ENCODE peak calls at places on chromosomes 12 and 14, in six cellular contexts. A is heart right ventricle, F is suprapubic skin, W is OCI-LY7, H is tibial nerve, I is endothelial cell of umbilical vein. L is an unnamed sample.
A peak's percentile ranks its signal among the peaks of the same experiment; 100 is the strongest.

GRCh38 chr12:54394281-54394719 is 9.8 kb upstream of the ZNF385A start:
- DNase-seq in F (no peak), A (no peak), W (peak; percentile 76), I (no peak), H (peak; percentile 77), L (peak; percentile 82)

GRCh38 chr14:100778078-100778927 is 47.6 kb upstream of the MEG3 start:
- DNase-seq in W (no peak), H (no peak), I (no peak), F (no peak), A (no peak), L (no peak)

GRCh38 chr12:115763982-115764621 is 513.4 kb downstream of the MED13L start:
- DNase-seq in I (no peak), F (no peak), H (no peak), W (no peak), A (no peak), L (no peak)

GRCh38 chr14:76280221-76280620 is 95.7 kb upstream of the ESRRB start:
- DNase-seq in A (no peak), W (no peak), I (no peak), F (no peak), H (no peak), L (no peak)

GRCh38 chr12:89999699-90000505 is 291.3 kb upstream of the ATP2B1 start:
- DNase-seq in I (peak; percentile 54), A (no peak), H (no peak), F (no peak), W (no peak), L (no peak)

GRCh38 chr12:32877670-32878459 is 18.7 kb downstream of the PKP2 start:
- DNase-seq in A (peak; percentile 85), W (no peak), I (no peak), F (peak; percentile 81), H (no peak), L (peak; percentile 92)

GRCh38 chr14:36418937-36419336 is 98.5 kb upstream of the MBIP start:
- DNase-seq in I (no peak), A (no peak), H (no peak), F (no peak), W (no peak), L (no peak)

GRCh38 chr12:2198088-2198501 is 145.3 kb downstream of the CACNA1C start:
- DNase-seq in F (no peak), A (peak; percentile 35), H (no peak), W (no peak), I (no peak), L (no peak)

GRCh38 chr12:112198120-112198733 is 72.9 kb downstream of the TRAFD1 start:
- DNase-seq in F (no peak), H (no peak), W (peak; percentile 73), A (peak; percentile 35), I (peak; percentile 59), L (peak; percentile 77)

GRCh38 chr12:93050026-93050747 is 121.1 kb upstream of the EEA1 start:
- DNase-seq in W (no peak), A (peak; percentile 23), H (no peak), F (no peak), I (peak; percentile 63), L (no peak)

GRCh38 chr12:127664901-127665300 is 602.1 kb upstream of the TMEM132C start:
- DNase-seq in H (no peak), F (no peak), I (no peak), W (no peak), A (no peak), L (no peak)

GRCh38 chr14:76292561-76292960 is 83.4 kb upstream of the ESRRB start:
- DNase-seq in W (no peak), F (no peak), A (no peak), H (no peak), I (no peak), L (no peak)

GRCh38 chr12:15928345-15928744 is 17.2 kb downstream of the DERA start:
- DNase-seq in A (no peak), H (no peak), F (no peak), I (peak; percentile 59), W (no peak), L (no peak)

GRCh38 chr14:68544150-68544892 is 248.5 kb downstream of the ZFP36L1 start:
- DNase-seq in I (peak; percentile 85), F (peak; percentile 90), H (peak; percentile 88), W (no peak), A (peak; percentile 84), L (no peak)

GRCh38 chr12:53480425-53481107 is 18.7 kb downstream of the MAP3K12 start:
- DNase-seq in F (no peak), A (no peak), H (no peak), I (no peak), W (no peak), L (no peak)

GRCh38 chr14:61533513-61534255 is 161.6 kb upstream of the HIF1A start:
- DNase-seq in A (no peak), H (no peak), I (peak; percentile 25), W (no peak), F (no peak), L (no peak)

GRCh38 chr14:61229475-61229888 is 51.7 kb downstream of the TMEM30B start:
- DNase-seq in A (no peak), W (no peak), F (no peak), I (no peak), H (no peak), L (no peak)

GRCh38 chr12:27176765-27177164 is 67.3 kb upstream of the STK38L start:
- DNase-seq in H (no peak), W (no peak), I (peak; percentile 54), A (no peak), F (no peak), L (no peak)

GRCh38 chr12:42445891-42446290 is 119.9 kb downstream of the PPHLN1 start:
- DNase-seq in A (no peak), I (no peak), H (no peak), W (no peak), F (no peak), L (no peak)

GRCh38 chr14:22159049-22159448 is 430.0 kb downstream of the DAD1 start:
- DNase-seq in F (no peak), H (no peak), A (no peak), W (no peak), I (no peak), L (no peak)

GRCh38 chr14:32754209-32754608 is 184.5 kb upstream of the NPAS3 start:
- DNase-seq in F (no peak), A (no peak), W (no peak), H (no peak), I (no peak), L (no peak)

GRCh38 chr12:116674643-116675183 is 63.2 kb downstream of the SPRING1 start:
- DNase-seq in H (no peak), I (no peak), A (no peak), F (peak; percentile 9), W (no peak), L (no peak)

GRCh38 chr14:94138256-94138655 is 8.9 kb upstream of the IFI27L2 start:
- DNase-seq in I (no peak), H (no peak), F (no peak), A (no peak), W (no peak), L (no peak)

GRCh38 chr12:1666215-1666614 is 24.7 kb upstream of the ADIPOR2 start:
- DNase-seq in W (no peak), F (no peak), A (no peak), H (no peak), I (no peak), L (no peak)

GRCh38 chr14:61690039-61690438 is 5.3 kb upstream of the HIF1A start:
- DNase-seq in W (no peak), I (no peak), H (no peak), F (no peak), A (no peak), L (no peak)

GRCh38 chr12:65787056-65787855 is 37.0 kb upstream of the HMGA2 start:
- DNase-seq in A (peak; percentile 21), W (no peak), I (no peak), H (no peak), F (no peak), L (no peak)

GRCh38 chr12:65795453-65795852 is 28.8 kb upstream of the HMGA2 start:
- DNase-seq in H (no peak), W (no peak), F (no peak), I (no peak), A (no peak), L (no peak)

GRCh38 chr12:65788912-65789311 is 35.4 kb upstream of the HMGA2 start:
- DNase-seq in I (no peak), H (no peak), A (no peak), F (no peak), W (no peak), L (no peak)

GRCh38 chr12:65792724-65793123 is 31.6 kb upstream of the HMGA2 start:
- DNase-seq in I (no peak), A (no peak), H (no peak), F (no peak), W (no peak), L (no peak)

DNA sequence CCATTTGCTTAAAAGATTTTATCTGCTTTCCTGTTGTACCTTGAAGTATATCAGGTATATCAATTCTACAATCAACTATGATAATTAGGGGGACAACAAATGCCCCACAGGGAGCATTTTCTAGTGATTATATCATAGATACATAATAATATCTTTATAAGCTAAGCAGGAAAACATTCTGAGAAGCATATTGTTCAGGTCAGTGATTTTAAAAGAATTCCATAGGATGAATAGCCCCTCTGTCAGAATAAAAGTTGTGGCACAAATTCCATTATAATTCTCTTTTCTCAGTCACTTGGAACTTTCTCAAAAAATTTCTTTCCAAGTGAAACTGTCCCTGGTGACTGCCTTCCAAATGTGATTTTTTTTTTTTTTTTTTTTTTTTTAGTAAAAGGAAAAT is 32.9 kb upstream of the HMGA2 start:
- DNase-seq in A (no peak), W (no peak), I (no peak), H (no peak), F (no peak), L (no peak)
- TF ChIP-seq CTCF in A (no peak), W (no peak), I (no peak), H (no peak), F (no peak), L (no peak)

GRCh38 chr14:65286443-65286842 is 126.1 kb upstream of the FUT8 start:
- DNase-seq in W (peak; percentile 93), A (no peak), F (no peak), I (no peak), H (no peak), L (no peak)
- TF ChIP-seq CTCF in W (peak; percentile 94), A (no peak), F (no peak), I (no peak), H (no peak), L (no peak)

GRCh38 chr14:48580692-48581091 is 905.3 kb upstream of the MDGA2 start:
- DNase-seq in A (no peak), F (no peak), I (no peak), H (no peak), W (no peak), L (no peak)
- TF ChIP-seq CTCF in A (no peak), F (no peak), I (no peak), H (no peak), W (peak; percentile 20), L (no peak)

GRCh38 chr12:84512751-84513150 is 399.8 kb downstream of the SLC6A15 start:
- DNase-seq in W (no peak), I (no peak), H (no peak), A (no peak), F (no peak), L (no peak)

GRCh38 chr12:84508943-84509342 is 403.7 kb downstream of the SLC6A15 start:
- DNase-seq in F (no peak), H (no peak), I (no peak), A (no peak), W (no peak), L (no peak)

GRCh38 chr12:84507914-84508313 is 404.7 kb downstream of the SLC6A15 start:
- DNase-seq in I (no peak), H (no peak), A (peak; percentile 20), F (peak; percentile 50), W (no peak), L (no peak)

GRCh38 chr12:84506317-84506716 is 406.3 kb downstream of the SLC6A15 start:
- DNase-seq in A (no peak), I (no peak), F (no peak), H (no peak), W (no peak), L (no peak)

GRCh38 chr12:84508325-84508861 is 404.2 kb downstream of the SLC6A15 start:
- DNase-seq in A (peak; percentile 11), I (no peak), F (peak; percentile 48), H (no peak), W (no peak), L (no peak)
- TF ChIP-seq CTCF in A (no peak), I (no peak), F (no peak), H (no peak), W (no peak), L (peak; percentile 32)

L was measured in WERI-Rb-1.